ENCODE peak calls at places on chromosomes 16 and 17, in ten cellular contexts. U is GM23338, W is astrocyte of the spinal cord, A is lower lobe of right lung, Q is spleen, T is mucosa of descending colon, V is thoracic aorta, K is WERI-Rb-1, L is fibroblast of pulmonary artery, Y is RWPE1. B is an unnamed sample.

GRCh38 chr17:62792122-62792800 is 15.9 kb downstream of the MARCHF10 start:
- DNase-seq in U (no peak), W (peak; percentile 97), A (no peak), Q (no peak), T (no peak), V (no peak), K (peak; percentile 2), L (peak; percentile 91), Y (no peak), B (no peak)

GRCh38 chr16:11914210-11914758 is 1.5 kb downstream of the GSPT1 start:
- DNase-seq in U (no peak), W (no peak), A (no peak), Q (no peak), T (no peak), V (no peak), K (no peak), L (no peak), Y (no peak), B (no peak)

GRCh38 chr17:32161506-32162365 is 19.4 kb downstream of the RHOT1 start:
- DNase-seq in U (no peak), W (peak; percentile 88), A (no peak), Q (no peak), T (peak; percentile 12), V (no peak), K (no peak), L (peak; percentile 74), Y (peak; percentile 48), B (no peak)

GRCh38 chr17:15279011-15279477 is 13.9 kb upstream of the PMP22 start:
- DNase-seq in U (no peak), W (peak; percentile 76), A (no peak), Q (no peak), T (no peak), V (no peak), K (no peak), L (peak; percentile 47), Y (peak; percentile 57), B (no peak)

GRCh38 chr17:50475362-50475761 is 3.3 kb upstream of the RSAD1 start:
- DNase-seq in U (no peak), W (no peak), A (peak; percentile 3), Q (peak; percentile 18), T (peak; percentile 10), V (no peak), K (no peak), L (no peak), Y (no peak), B (no peak)

GRCh38 chr16:8919934-8920465 is 37.8 kb downstream of the LITAFD start:
- DNase-seq in U (no peak), W (no peak), A (no peak), Q (no peak), T (no peak), V (no peak), K (no peak), L (no peak), Y (no peak), B (no peak)

GRCh38 chr17:35084987-35085386 is 21.5 kb upstream of the RFFL start:
- DNase-seq in U (no peak), W (peak; percentile 55), A (no peak), Q (no peak), T (no peak), V (no peak), K (no peak), L (peak; percentile 25), Y (peak; percentile 70), B (no peak)

GRCh38 chr16:67399218-67399733 is 6.0 kb upstream of the TPPP3 start:
- DNase-seq in U (peak; percentile 90), W (no peak), A (peak; percentile 73), Q (peak; percentile 86), T (no peak), V (no peak), K (peak; percentile 72), L (no peak), Y (no peak), B (no peak)

GRCh38 chr16:89863741-89864391 is 9.5 kb upstream of the TCF25 start:
- DNase-seq in U (no peak), W (peak; percentile 20), A (peak; percentile 64), Q (peak; percentile 83), T (peak; percentile 43), V (no peak), K (no peak), L (peak; percentile 84), Y (peak; percentile 33), B (no peak)

GRCh38 chr17:81630274-81630673 is 6.6 kb downstream of the NPLOC4 start:
- DNase-seq in U (no peak), W (no peak), A (no peak), Q (no peak), T (no peak), V (no peak), K (no peak), L (no peak), Y (no peak), B (no peak)

DNA sequence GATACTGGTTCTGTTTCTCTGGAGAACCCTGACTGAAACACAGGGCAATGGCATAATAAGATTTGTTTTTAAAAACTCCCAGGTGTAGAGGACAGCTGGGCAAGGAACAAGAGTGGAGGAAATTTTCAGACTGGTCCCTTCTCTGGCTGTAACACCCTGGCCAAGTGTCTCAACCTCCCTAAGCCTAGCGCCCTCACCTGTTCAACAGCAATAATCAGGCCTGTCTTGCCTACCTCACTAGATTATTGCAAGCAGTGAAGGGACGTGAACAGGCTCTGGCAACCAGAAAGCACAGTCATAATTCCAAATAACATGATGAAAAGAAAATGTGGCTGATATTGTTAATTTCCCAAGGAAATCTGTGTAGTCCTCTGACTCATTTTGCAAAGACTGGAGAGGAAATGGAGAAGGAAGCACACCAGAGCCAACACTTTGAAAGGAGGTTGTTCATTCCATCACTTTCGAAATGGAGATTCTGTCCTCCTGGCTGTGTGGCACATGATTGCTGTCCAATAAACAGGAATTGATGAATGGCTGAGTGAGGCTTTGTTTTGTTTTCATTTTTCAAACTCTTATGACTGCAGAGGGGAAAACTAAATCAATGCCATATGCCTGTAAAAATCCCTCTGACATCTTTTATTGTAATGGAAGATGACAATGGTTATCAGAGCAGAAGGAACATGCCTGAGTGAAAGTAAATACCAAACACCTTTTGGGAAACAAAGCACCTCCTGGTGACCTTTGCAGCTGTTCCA is 87.4 kb upstream of the HLF start:
- DNase-seq in U (peak; percentile 62), W (no peak), A (no peak), Q (no peak), T (peak; percentile 17), V (no peak), K (peak; percentile 27), L (peak; percentile 27), Y (no peak), B (no peak)
- TF ChIP-seq CTCF in U (peak; percentile 51), W (no peak), A (no peak), Q (no peak), T (no peak), V (no peak), K (peak; percentile 59), L (peak; percentile 26), Y (no peak), B (no peak)

DNA sequence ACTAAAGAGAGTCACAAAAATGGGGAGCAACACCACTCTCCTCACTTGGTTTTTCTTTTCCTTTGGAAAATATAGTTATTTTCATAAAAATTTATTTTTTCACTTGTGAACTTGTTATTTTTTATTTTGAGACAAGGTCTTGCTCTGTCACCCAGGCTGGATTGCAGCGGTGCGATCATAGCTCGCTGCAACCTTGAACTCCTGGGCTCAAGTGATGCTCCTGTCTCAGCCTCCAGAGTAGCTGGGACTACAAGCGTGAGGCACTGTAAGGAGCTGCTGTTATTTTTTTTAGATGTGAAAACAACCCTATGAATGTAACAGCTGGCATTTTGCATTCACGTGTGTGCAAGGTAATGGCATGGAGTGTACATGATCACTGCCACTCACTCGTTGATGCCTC is 24.9 kb downstream of the LRRC75A start:
- DNase-seq in U (no peak), W (no peak), A (no peak), Q (no peak), T (no peak), V (no peak), K (no peak), L (no peak), Y (no peak), B (no peak)
- TF ChIP-seq CTCF in U (no peak), W (no peak), A (no peak), Q (no peak), T (no peak), V (no peak), K (no peak), L (no peak), Y (no peak), B (no peak)

GRCh38 chr17:78779848-78780247 is 2.2 kb downstream of the CYTH1 start:
- DNase-seq in U (no peak), W (no peak), A (no peak), Q (peak; percentile 78), T (peak; percentile 56), V (no peak), K (no peak), L (no peak), Y (no peak), B (no peak)
- TF ChIP-seq CTCF in U (no peak), W (no peak), A (no peak), Q (no peak), T (no peak), V (no peak), K (no peak), L (no peak), Y (no peak), B (no peak)

DNA sequence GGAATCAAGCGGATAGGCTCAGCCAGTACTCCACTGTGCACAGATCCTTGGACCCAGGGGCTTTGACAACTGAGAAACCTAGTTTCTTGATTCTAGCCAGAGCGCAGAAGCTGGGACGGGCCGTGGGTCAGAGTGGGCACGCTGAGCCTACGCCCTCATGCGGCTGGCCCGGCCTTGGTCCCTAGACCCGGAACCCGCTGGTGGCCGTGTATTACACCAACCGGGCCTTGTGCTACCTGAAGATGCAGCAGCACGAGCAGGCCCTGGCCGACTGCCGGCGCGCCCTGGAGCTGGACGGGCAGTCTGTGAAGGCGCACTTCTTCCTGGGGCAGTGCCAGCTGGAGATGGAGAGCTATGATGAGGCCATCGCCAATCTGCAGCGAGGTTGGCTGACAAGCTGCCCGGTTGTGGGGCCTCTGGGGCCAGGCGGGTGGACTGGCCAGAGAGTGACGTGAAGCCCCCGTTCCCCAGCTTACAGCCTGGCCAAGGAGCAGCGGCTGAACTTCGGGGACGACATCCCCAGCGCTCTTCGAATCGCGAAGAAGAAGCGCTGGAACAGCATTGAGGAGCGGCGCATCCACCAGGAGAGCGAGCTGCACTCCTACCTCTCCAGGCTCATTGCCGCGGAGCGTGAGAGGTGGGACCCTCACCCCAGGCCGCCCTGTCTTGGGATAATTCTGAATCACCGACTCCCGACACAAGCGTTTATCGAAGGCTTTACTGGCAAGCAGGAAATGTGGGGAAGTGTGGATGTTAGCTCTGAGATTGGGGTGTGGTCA is 946 bp downstream of the STUB1 start:
- DNase-seq in U (peak; percentile 66), W (peak; percentile 40), A (peak; percentile 68), Q (peak; percentile 82), T (peak; percentile 58), V (no peak), K (peak; percentile 38), L (peak; percentile 45), Y (no peak), B (no peak)
- TF ChIP-seq CTCF in U (no peak), W (no peak), A (no peak), Q (no peak), T (no peak), V (no peak), K (peak; percentile 37), L (no peak), Y (no peak), B (no peak)